ENCODE peak calls at places on chromosomes 3 and 15, in five cellular contexts. One of them, this sample, is unnamed.

GRCh38 chr3:123941150-123941941 is 19.7 kb downstream of the CCDC14 start:
- DNase-seq in neuronal stem cell: no peak
- DNase-seq in H1: no peak
- DNase-seq in H9: no peak
- DNase-seq in IMR-90: no peak
- DNase-seq in this sample: no peak

GRCh38 chr3:127542441-127542952 is 48.0 kb downstream of the TPRA1 start:
- DNase-seq in neuronal stem cell: no peak
- DNase-seq in H1: no peak
- DNase-seq in H9: no peak
- DNase-seq in IMR-90: no peak
- DNase-seq in this sample: no peak

GRCh38 chr3:4939276-4939675 is 40.0 kb upstream of the BHLHE40 start:
- DNase-seq in neuronal stem cell: no peak
- DNase-seq in H1: no peak
- DNase-seq in H9: no peak
- DNase-seq in IMR-90: peak
- DNase-seq in this sample: no peak

GRCh38 chr3:124669470-124669869 is 60.8 kb upstream of the UMPS start:
- DNase-seq in neuronal stem cell: no peak
- DNase-seq in H1: no peak
- DNase-seq in H9: no peak
- DNase-seq in IMR-90: peak
- DNase-seq in this sample: no peak

GRCh38 chr3:42673082-42673481 is 12.3 kb upstream of the KLHL40 start:
- DNase-seq in neuronal stem cell: no peak
- DNase-seq in H1: no peak
- DNase-seq in H9: no peak
- DNase-seq in IMR-90: no peak
- DNase-seq in this sample: no peak

GRCh38 chr3:127212711-127213110 is 19.8 kb downstream of the PRR23E start:
- DNase-seq in neuronal stem cell: no peak
- DNase-seq in H1: no peak
- DNase-seq in H9: no peak
- DNase-seq in IMR-90: no peak
- DNase-seq in this sample: no peak

GRCh38 chr3:23071306-23071705 is 131.8 kb upstream of the UBE2E2 start:
- DNase-seq in neuronal stem cell: no peak
- DNase-seq in H1: no peak
- DNase-seq in H9: no peak
- DNase-seq in IMR-90: no peak
- DNase-seq in this sample: no peak

GRCh38 chr3:150237490-150237889 is 170.6 kb upstream of the TSC22D2 start:
- DNase-seq in neuronal stem cell: no peak
- DNase-seq in H1: no peak
- DNase-seq in H9: no peak
- DNase-seq in IMR-90: peak
- DNase-seq in this sample: no peak

GRCh38 chr3:50550079-50550736 is 17.3 kb downstream of the C3orf18 start:
- DNase-seq in neuronal stem cell: peak
- DNase-seq in H1: no peak
- DNase-seq in H9: peak
- DNase-seq in IMR-90: peak
- DNase-seq in this sample: peak

GRCh38 chr3:35616346-35616745 is 23.0 kb upstream of the ARPP21 start:
- DNase-seq in neuronal stem cell: no peak
- DNase-seq in H1: no peak
- DNase-seq in H9: no peak
- DNase-seq in IMR-90: no peak
- DNase-seq in this sample: no peak

GRCh38 chr3:151871639-151872468 is 1.6 kb upstream of the SUCNR1 start:
- DNase-seq in neuronal stem cell: no peak
- DNase-seq in H1: no peak
- DNase-seq in H9: no peak
- DNase-seq in IMR-90: no peak
- DNase-seq in this sample: no peak

GRCh38 chr15:84955089-84955848 is 26.4 kb upstream of the PDE8A start:
- DNase-seq in neuronal stem cell: peak
- DNase-seq in H1: no peak
- DNase-seq in H9: peak
- DNase-seq in IMR-90: peak
- DNase-seq in this sample: peak

GRCh38 chr3:114043205-114043604 is 13.1 kb downstream of the CCDC191 start:
- DNase-seq in neuronal stem cell: no peak
- DNase-seq in H1: no peak
- DNase-seq in H9: no peak
- DNase-seq in IMR-90: no peak
- DNase-seq in this sample: no peak

GRCh38 chr3:14235003-14235876 is 56.6 kb downstream of the LSM3 start:
- DNase-seq in neuronal stem cell: no peak
- DNase-seq in H1: no peak
- DNase-seq in H9: no peak
- DNase-seq in IMR-90: no peak
- DNase-seq in this sample: peak

GRCh38 chr3:141076821-141077571 is 25.8 kb downstream of the SPSB4 start:
- DNase-seq in neuronal stem cell: no peak
- DNase-seq in H1: no peak
- DNase-seq in H9: peak
- DNase-seq in IMR-90: peak
- DNase-seq in this sample: peak

GRCh38 chr3:120673116-120673515 is 8.9 kb downstream of the HGD start:
- DNase-seq in neuronal stem cell: no peak
- DNase-seq in H1: no peak
- DNase-seq in H9: no peak
- DNase-seq in IMR-90: no peak
- DNase-seq in this sample: no peak
- H3K23ac ChIP-seq in neuronal stem cell: no peak
- H3K23ac ChIP-seq in H1: no peak
- H3K23ac ChIP-seq in H9: no peak
- H3K23ac ChIP-seq in IMR-90: no peak
- H3K23ac ChIP-seq in this sample: no peak

GRCh38 chr3:156400735-156401134 is 154.2 kb downstream of the SSR3 start:
- DNase-seq in neuronal stem cell: no peak
- DNase-seq in H1: no peak
- DNase-seq in H9: no peak
- DNase-seq in IMR-90: no peak
- DNase-seq in this sample: no peak
- H3K23ac ChIP-seq in neuronal stem cell: no peak
- H3K23ac ChIP-seq in H1: no peak
- H3K23ac ChIP-seq in H9: no peak
- H3K23ac ChIP-seq in IMR-90: no peak
- H3K23ac ChIP-seq in this sample: no peak

GRCh38 chr3:12856626-12857025 is 15.3 kb upstream of the RPL32 start:
- DNase-seq in neuronal stem cell: no peak
- DNase-seq in H1: no peak
- DNase-seq in H9: peak
- DNase-seq in IMR-90: no peak
- DNase-seq in this sample: no peak
- H3K23ac ChIP-seq in neuronal stem cell: peak
- H3K23ac ChIP-seq in H1: no peak
- H3K23ac ChIP-seq in H9: no peak
- H3K23ac ChIP-seq in IMR-90: no peak
- H3K23ac ChIP-seq in this sample: no peak

GRCh38 chr3:186097317-186097662 is 11.6 kb downstream of the ETV5 start:
- DNase-seq in neuronal stem cell: no peak
- DNase-seq in H1: no peak
- DNase-seq in H9: no peak
- DNase-seq in IMR-90: no peak
- DNase-seq in this sample: no peak
- H3K23ac ChIP-seq in neuronal stem cell: no peak
- H3K23ac ChIP-seq in H1: no peak
- H3K23ac ChIP-seq in H9: no peak
- H3K23ac ChIP-seq in IMR-90: no peak
- H3K23ac ChIP-seq in this sample: no peak

GRCh38 chr3:116306720-116307119 is 138.6 kb downstream of the LSAMP start:
- DNase-seq in neuronal stem cell: no peak
- DNase-seq in H1: no peak
- DNase-seq in H9: no peak
- DNase-seq in IMR-90: no peak
- DNase-seq in this sample: peak

GRCh38 chr3:116299646-116300081 is 145.6 kb downstream of the LSAMP start:
- DNase-seq in neuronal stem cell: no peak
- DNase-seq in H1: no peak
- DNase-seq in H9: no peak
- DNase-seq in IMR-90: no peak
- DNase-seq in this sample: no peak

GRCh38 chr3:116302087-116302747 is 143.1 kb downstream of the LSAMP start:
- DNase-seq in neuronal stem cell: no peak
- DNase-seq in H1: no peak
- DNase-seq in H9: no peak
- DNase-seq in IMR-90: peak
- DNase-seq in this sample: no peak
- H3K23ac ChIP-seq in neuronal stem cell: no peak
- H3K23ac ChIP-seq in H1: no peak
- H3K23ac ChIP-seq in H9: no peak
- H3K23ac ChIP-seq in IMR-90: no peak
- H3K23ac ChIP-seq in this sample: no peak

DNA sequence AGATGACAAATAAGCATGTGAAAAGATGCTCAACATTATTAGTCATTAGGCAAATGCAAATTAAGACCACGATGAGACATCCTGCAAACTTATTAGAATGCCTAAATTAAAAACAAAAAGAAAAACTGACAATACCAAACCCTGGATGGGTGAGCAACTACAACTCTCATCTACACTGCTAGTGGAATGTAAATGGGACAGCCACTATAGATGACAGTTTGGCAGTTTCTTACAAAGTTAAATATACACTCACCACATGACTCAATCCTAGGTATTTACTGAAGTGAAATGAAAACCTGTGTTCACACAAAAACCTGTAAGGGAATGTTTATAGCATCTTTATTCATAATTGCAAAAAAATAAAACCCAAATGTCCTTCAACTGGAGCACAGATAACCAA is 74.7 kb downstream of the NPTN start:
- DNase-seq in neuronal stem cell: no peak
- DNase-seq in H1: no peak
- DNase-seq in H9: no peak
- DNase-seq in IMR-90: no peak
- DNase-seq in this sample: no peak
- H3K23ac ChIP-seq in neuronal stem cell: no peak
- H3K23ac ChIP-seq in H1: no peak
- H3K23ac ChIP-seq in H9: no peak
- H3K23ac ChIP-seq in IMR-90: no peak
- H3K23ac ChIP-seq in this sample: no peak

GRCh38 chr3:55584716-55585368 is 97.7 kb upstream of the WNT5A start:
- DNase-seq in neuronal stem cell: no peak
- DNase-seq in H1: no peak
- DNase-seq in H9: no peak
- DNase-seq in IMR-90: no peak
- DNase-seq in this sample: peak
- H3K23ac ChIP-seq in neuronal stem cell: no peak
- H3K23ac ChIP-seq in H1: no peak
- H3K23ac ChIP-seq in H9: no peak
- H3K23ac ChIP-seq in IMR-90: no peak
- H3K23ac ChIP-seq in this sample: no peak

GRCh38 chr3:45995370-45996192 is at the start of gene FYCO1:
- DNase-seq in neuronal stem cell: peak
- DNase-seq in H1: peak
- DNase-seq in H9: peak
- DNase-seq in IMR-90: peak
- DNase-seq in this sample: peak
- H3K23ac ChIP-seq in neuronal stem cell: peak
- H3K23ac ChIP-seq in H1: no peak
- H3K23ac ChIP-seq in H9: no peak
- H3K23ac ChIP-seq in IMR-90: peak
- H3K23ac ChIP-seq in this sample: peak

GRCh38 chr3:71584216-71585061 is 911 bp upstream of the FOXP1 start:
- DNase-seq in neuronal stem cell: peak
- DNase-seq in H1: no peak
- DNase-seq in H9: peak
- DNase-seq in IMR-90: peak
- DNase-seq in this sample: peak

GRCh38 chr3:71581451-71581980 is 2.0 kb downstream of the FOXP1 start:
- DNase-seq in neuronal stem cell: no peak
- DNase-seq in H1: no peak
- DNase-seq in H9: peak
- DNase-seq in IMR-90: no peak
- DNase-seq in this sample: peak

GRCh38 chr3:71583569-71584215 is at the start of gene FOXP1:
- DNase-seq in neuronal stem cell: peak
- DNase-seq in H1: no peak
- DNase-seq in H9: peak
- DNase-seq in IMR-90: peak
- DNase-seq in this sample: peak

GRCh38 chr3:71581981-71582611 is 1.4 kb downstream of the FOXP1 start:
- DNase-seq in neuronal stem cell: peak
- DNase-seq in H1: no peak
- DNase-seq in H9: peak
- DNase-seq in IMR-90: no peak
- DNase-seq in this sample: peak

DNA sequence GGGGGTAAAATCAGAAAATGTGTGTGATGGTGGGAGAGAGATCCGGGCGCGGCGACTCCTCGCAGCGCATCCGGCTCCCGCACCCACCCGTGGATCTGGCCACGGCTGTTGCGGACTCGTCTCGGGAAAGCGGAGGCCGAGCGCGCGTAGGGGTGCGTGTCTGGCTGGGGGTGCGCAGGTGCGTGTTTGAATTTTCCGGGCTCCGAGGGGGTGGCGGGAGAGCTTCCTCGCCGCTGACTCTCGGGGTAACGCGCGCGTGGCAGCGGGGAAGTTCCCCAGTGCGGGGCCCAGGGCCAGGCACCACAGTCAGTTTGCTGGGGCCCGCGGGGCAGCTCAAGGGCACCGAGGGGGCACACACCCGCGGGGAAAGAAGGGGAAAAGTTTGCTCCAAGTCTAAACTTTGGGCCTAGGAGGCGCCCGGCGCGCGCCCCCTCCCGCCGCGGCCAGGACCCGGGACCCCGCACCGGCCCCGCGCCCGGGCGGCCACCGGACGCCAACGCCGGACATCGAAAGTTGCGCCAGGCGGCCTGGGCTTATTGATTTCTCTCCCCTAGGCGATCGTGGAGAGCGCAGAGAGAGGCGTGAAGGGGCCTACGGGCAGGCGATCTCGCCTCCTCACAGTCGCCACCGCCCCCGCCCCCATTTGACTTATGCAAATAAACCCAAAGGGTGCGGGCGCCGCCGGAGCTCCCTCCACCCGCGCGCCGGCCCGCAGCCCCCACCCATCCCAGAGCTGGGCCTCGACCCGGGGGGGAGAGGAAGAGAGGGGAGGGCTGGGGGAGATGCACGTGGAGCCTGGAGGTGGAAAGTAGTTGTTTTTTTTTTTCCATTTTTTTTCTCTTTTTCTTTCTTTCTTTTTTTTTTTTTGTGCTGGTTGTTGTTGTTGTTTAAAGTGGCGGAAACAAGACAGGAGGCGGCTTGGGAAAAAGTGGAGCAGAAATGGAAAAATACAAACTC is 638 bp downstream of the FOXP1 start:
- DNase-seq in neuronal stem cell: peak
- DNase-seq in H1: no peak
- DNase-seq in H9: peak
- DNase-seq in IMR-90: peak
- DNase-seq in this sample: peak
- H3K23ac ChIP-seq in neuronal stem cell: peak
- H3K23ac ChIP-seq in H1: no peak
- H3K23ac ChIP-seq in H9: no peak
- H3K23ac ChIP-seq in IMR-90: peak
- H3K23ac ChIP-seq in this sample: peak

This sample was measured in mesendoderm.